ENCODE peak calls at places on chromosome 1, in four cellular contexts. V, M, R and T are unnamed samples.

GRCh38 chr1:207470927-207471326 is 16.8 kb downstream of the CR2 start:
- DNase-seq in V (no peak), M (no peak), R (no peak), T (no peak)

GRCh38 chr1:3692593-3692992 is 40.3 kb downstream of the TP73 start:
- DNase-seq in V (no peak), M (no peak), R (no peak), T (no peak)

GRCh38 chr1:83927061-83927460 is 71.9 kb downstream of the TTLL7 start:
- DNase-seq in V (no peak), M (no peak), R (no peak), T (no peak)

GRCh38 chr1:55959136-55959548 is 620.2 kb downstream of the PLPP3 start:
- DNase-seq in V (no peak), M (no peak), R (no peak), T (no peak)

GRCh38 chr1:243343970-243344749 is 88.3 kb downstream of the SDCCAG8 start:
- DNase-seq in V (peak; percentile 61), M (peak; percentile 59), R (peak; percentile 43), T (peak; percentile 8)

GRCh38 chr1:207848234-207848633 is 62.7 kb downstream of the CD34 start:
- DNase-seq in V (peak; percentile 54), M (no peak), R (peak; percentile 76), T (no peak)

GRCh38 chr1:173473599-173474011 is 3.5 kb upstream of the PRDX6 start:
- DNase-seq in V (no peak), M (no peak), R (no peak), T (peak; percentile 29)

GRCh38 chr1:42932442-42932941 is 26.2 kb downstream of the SLC2A1 start:
- DNase-seq in V (no peak), M (no peak), R (no peak), T (no peak)

GRCh38 chr1:98421098-98421460 is 240.4 kb upstream of the SNX7 start:
- DNase-seq in V (no peak), M (no peak), R (no peak), T (no peak)

GRCh38 chr1:216119600-216119999 is 303.6 kb downstream of the USH2A start:
- DNase-seq in V (peak; percentile 9), M (peak; percentile 11), R (peak; percentile 11), T (peak; percentile 1)

GRCh38 chr1:96660503-96660902 is 61.1 kb upstream of the PTBP2 start:
- DNase-seq in V (no peak), M (no peak), R (no peak), T (no peak)

GRCh38 chr1:33181038-33181861 is 593 bp downstream of the TRIM62 start:
- DNase-seq in V (peak; percentile 39), M (peak; percentile 81), R (no peak), T (no peak)

GRCh38 chr1:92749024-92749634 is 35.8 kb downstream of the EVI5 start:
- DNase-seq in V (peak; percentile 76), M (peak; percentile 22), R (peak; percentile 62), T (peak; percentile 51)

GRCh38 chr1:21931171-21932093 is 5.7 kb downstream of the HSPG2 start:
- DNase-seq in V (no peak), M (no peak), R (peak; percentile 91), T (peak; percentile 43)

GRCh38 chr1:238061967-238062613 is 171.4 kb upstream of the ZP4 start:
- DNase-seq in V (no peak), M (no peak), R (no peak), T (no peak)

GRCh38 chr1:218946147-218946546 is 227.5 kb upstream of the LYPLAL1 start:
- DNase-seq in V (no peak), M (no peak), R (peak; percentile 2), T (no peak)

GRCh38 chr1:79323240-79324025 is 316.9 kb upstream of the ADGRL4 start:
- DNase-seq in V (no peak), M (no peak), R (no peak), T (peak; percentile 12)

GRCh38 chr1:237804516-237804915 is 86.2 kb downstream of the ZP4 start:
- DNase-seq in V (no peak), M (no peak), R (no peak), T (no peak)

GRCh38 chr1:30285461-30286050 is 437.8 kb downstream of the MATN1 start:
- DNase-seq in V (no peak), M (no peak), R (no peak), T (no peak)

GRCh38 chr1:9529190-9529589 is 10.1 kb upstream of the SLC25A33 start:
- DNase-seq in V (peak; percentile 69), M (no peak), R (no peak), T (no peak)

GRCh38 chr1:184661801-184662200 is 92.9 kb downstream of the EDEM3 start:
- DNase-seq in V (no peak), M (no peak), R (no peak), T (no peak)

GRCh38 chr1:40668769-40669525 is 3.5 kb upstream of the RIMS3 start:
- DNase-seq in V (peak; percentile 83), M (peak; percentile 85), R (peak; percentile 44), T (peak; percentile 61)

GRCh38 chr1:112061852-112062451 is 72.5 kb upstream of the KCND3 start:
- DNase-seq in V (no peak), M (no peak), R (no peak), T (no peak)

DNA sequence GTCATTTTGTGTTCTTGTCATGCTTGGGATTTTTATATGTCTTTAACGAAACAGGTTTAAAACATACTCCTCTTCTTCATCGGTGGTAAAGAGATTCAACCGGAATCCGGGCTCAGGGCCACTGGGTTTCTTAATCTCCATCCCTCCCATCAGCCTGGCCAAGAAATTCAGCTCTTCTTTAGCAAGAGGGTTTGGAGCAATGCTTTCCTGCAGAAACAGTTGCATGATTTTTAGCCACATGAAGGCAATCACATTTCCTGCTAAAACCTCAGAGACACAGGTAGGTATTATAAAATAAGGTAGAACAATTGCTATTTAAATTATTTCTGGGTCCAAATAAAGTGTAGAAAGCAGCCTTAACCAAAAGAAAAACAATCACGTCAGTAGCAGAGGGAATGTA is 22.7 kb upstream of the LSM10 start:
- DNase-seq in V (no peak), M (no peak), R (no peak), T (no peak)
- TF ChIP-seq ELF1 in V (no peak), M (no peak), R (no peak), T (no peak)

DNA sequence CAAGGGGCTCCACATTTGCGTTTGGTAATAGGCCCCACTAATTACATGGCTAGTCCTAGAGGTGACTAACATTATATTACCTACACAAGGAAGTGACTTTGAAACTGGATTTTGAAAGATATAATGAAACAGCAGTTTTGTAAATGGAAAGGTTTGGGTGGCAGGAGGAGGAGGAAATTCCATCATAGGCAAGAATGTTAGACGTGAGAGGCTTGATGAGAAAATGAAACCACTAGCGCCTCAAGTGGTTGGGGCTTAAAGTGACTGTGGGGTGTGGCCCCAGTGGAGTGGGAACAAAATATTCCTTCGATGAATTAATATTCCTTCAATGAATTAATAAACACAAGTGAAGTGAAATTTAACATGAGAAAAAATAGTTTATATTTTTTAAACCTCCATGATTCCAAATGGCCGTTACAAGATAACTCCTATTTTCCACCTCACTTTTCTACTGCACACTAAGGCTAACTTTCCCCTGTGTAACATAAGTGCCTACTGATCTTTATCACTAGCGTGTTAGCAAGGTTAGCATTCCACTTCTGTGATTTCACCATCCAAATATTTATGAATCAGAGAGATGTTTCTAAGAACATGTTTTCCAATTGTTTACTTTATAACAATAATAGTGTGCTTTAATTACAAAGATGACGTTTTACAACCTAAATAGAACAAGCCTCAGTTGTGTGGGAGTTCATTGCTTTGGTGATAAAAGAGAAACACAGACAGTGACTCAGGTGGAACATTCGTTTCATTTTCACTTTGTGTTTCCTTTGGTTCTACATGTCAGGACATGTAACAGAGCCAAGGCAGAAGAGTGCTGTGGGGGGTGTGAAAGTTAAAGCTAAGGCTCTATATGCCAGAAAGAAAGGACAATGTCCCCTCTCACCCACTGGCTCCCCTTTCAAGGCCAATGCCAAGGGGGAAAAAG is 12.5 kb upstream of the ATF3 start:
- DNase-seq in V (peak; percentile 69), M (no peak), R (peak; percentile 73), T (peak; percentile 68)
- TF ChIP-seq ELF1 in V (no peak), M (no peak), R (no peak), T (no peak)

GRCh38 chr1:12518956-12519707 is 98.9 kb downstream of the DHRS3 start:
- DNase-seq in V (no peak), M (no peak), R (no peak), T (no peak)

GRCh38 chr1:12516741-12517140 is 101.3 kb downstream of the DHRS3 start:
- DNase-seq in V (no peak), M (no peak), R (no peak), T (no peak)

GRCh38 chr1:12521096-12521495 is 96.9 kb downstream of the DHRS3 start:
- DNase-seq in V (no peak), M (peak; percentile 73), R (no peak), T (no peak)

GRCh38 chr1:12524266-12524665 is 93.7 kb downstream of the DHRS3 start:
- DNase-seq in V (no peak), M (no peak), R (no peak), T (no peak)

GRCh38 chr1:12519708-12520364 is 98.2 kb downstream of the DHRS3 start:
- DNase-seq in V (no peak), M (no peak), R (no peak), T (no peak)
- TF ChIP-seq ELF1 in V (no peak), M (no peak), R (no peak), T (no peak)

GRCh38 chr1:245155186-245156040 is 628 bp downstream of the KIF26B start:
- DNase-seq in V (peak; percentile 24), M (peak; percentile 77), R (no peak), T (no peak)
- TF ChIP-seq ELF1 in V (no peak), M (no peak), R (no peak), T (no peak)

DNA sequence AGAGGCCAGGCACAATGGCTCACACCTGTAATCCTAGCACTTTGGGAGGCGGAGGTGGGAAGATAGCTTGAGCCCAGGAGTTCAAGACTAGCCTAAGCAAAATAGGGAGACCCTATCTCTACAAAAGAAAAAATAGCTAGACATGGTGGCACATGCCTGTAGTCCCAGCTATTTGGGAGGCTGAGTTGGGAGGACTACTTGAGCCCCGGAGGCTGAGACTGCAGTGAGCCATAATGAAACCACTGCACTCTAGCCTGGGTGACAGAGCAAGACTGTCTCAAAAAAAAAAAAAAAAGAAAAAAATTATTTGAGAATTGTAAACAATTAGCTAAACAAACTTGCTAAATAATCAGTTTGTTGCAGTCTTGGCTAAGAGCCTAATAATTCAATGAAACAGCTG is 10.6 kb upstream of the DNAJB4 start:
- DNase-seq in V (no peak), M (no peak), R (no peak), T (no peak)
- TF ChIP-seq ELF1 in V (no peak), M (no peak), R (no peak), T (no peak)

GRCh38 chr1:145962157-145963102 is 1.9 kb downstream of the ANKRD34A start:
- DNase-seq in V (no peak), M (peak; percentile 68), R (no peak), T (no peak)
- TF ChIP-seq ELF1 in V (no peak), M (no peak), R (no peak), T (no peak)

GRCh38 chr1:227281371-227281770 is 36.9 kb downstream of the CDC42BPA start:
- DNase-seq in V (no peak), M (no peak), R (no peak), T (no peak)

GRCh38 chr1:227285745-227286144 is 32.5 kb downstream of the CDC42BPA start:
- DNase-seq in V (peak; percentile 32), M (no peak), R (no peak), T (no peak)

DNA sequence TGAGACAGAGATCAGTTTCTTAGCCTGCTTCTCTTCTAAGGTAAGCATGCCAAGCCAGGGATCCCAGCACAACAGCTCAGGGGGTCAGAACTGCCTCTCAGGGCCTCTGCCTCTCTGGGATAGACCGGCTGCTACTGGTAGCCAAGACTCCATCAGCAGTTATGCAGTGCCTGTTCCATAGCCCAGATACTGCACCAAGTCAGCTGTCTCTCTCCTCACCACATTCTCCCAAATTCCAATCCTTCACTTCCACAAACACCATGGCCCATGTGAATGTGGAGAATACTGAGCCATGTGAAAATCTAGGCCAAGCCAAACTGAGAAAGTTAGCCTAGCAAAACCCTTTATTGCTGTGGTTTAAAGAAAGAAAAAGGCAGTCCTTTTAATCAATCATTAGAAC is 37.5 kb downstream of the CDC42BPA start:
- DNase-seq in V (no peak), M (no peak), R (no peak), T (no peak)
- TF ChIP-seq ELF1 in V (no peak), M (no peak), R (no peak), T (no peak)